ENCODE peak calls at places on chromosomes 2 and 18, in seven cellular contexts. A is mesenchymal stem cell, F is mesendoderm, C is IMR-90, D is H9, P is H1, M is trophoblast cell. J is an unnamed sample.
A peak's percentile ranks its signal among the peaks of the same experiment; 100 is the strongest.

GRCh38 chr2:26292646-26293045 is 47.9 kb downstream of the HADHB start:
- DNase-seq in C (peak; percentile 62), P (no peak), D (no peak), F (no peak), A (peak; percentile 37), M (peak; percentile 95), J (no peak)

GRCh38 chr2:204901591-204901990 is 356.3 kb downstream of the PARD3B start:
- DNase-seq in C (no peak), A (no peak), D (no peak), F (no peak), P (no peak), M (no peak), J (no peak)

GRCh38 chr2:208129804-208130712 is at the start of gene CRYGC:
- DNase-seq in A (no peak), P (no peak), C (no peak), F (no peak), D (no peak), M (peak; percentile 89), J (no peak)

GRCh38 chr2:132429351-132429750 is 12.7 kb downstream of the GPR39 start:
- DNase-seq in P (no peak), F (no peak), A (no peak), C (no peak), M (no peak), D (no peak), J (no peak)

GRCh38 chr18:59629894-59630293 is 67.3 kb downstream of the CCBE1 start:
- DNase-seq in C (no peak), F (no peak), M (no peak), D (no peak), A (peak; percentile 29), P (peak; percentile 14), J (no peak)

GRCh38 chr2:46936566-46936965 is 21.0 kb upstream of the MCFD2 start:
- DNase-seq in A (no peak), D (no peak), M (no peak), F (no peak), P (no peak), C (peak; percentile 62), J (no peak)

GRCh38 chr2:120221616-120222015 is 1.6 kb downstream of the TMEM185B start:
- DNase-seq in M (no peak), A (no peak), D (peak; percentile 10), F (no peak), P (no peak), C (no peak), J (no peak)

GRCh38 chr2:219844756-219845155 is 217.3 kb downstream of the SLC4A3 start:
- DNase-seq in C (no peak), D (no peak), P (no peak), A (no peak), F (no peak), M (no peak), J (no peak)

GRCh38 chr2:158828378-158829136 is 33.4 kb downstream of the DAPL1 start:
- DNase-seq in A (no peak), P (no peak), M (peak; percentile 25), F (no peak), C (peak; percentile 11), D (no peak), J (no peak)

GRCh38 chr2:64652231-64653173 is 1.2 kb downstream of the SERTAD2 start:
- DNase-seq in F (no peak), D (no peak), C (peak; percentile 60), A (peak; percentile 85), P (no peak), M (peak; percentile 79), J (no peak)

GRCh38 chr18:8049147-8049546 is 482.0 kb downstream of the PTPRM start:
- DNase-seq in C (peak; percentile 29), P (no peak), F (no peak), D (no peak), A (peak; percentile 36), M (no peak), J (no peak)

GRCh38 chr18:13067124-13067523 is 76.0 kb downstream of the CEP192 start:
- DNase-seq in F (no peak), A (no peak), M (no peak), D (no peak), C (no peak), P (no peak), J (no peak)

GRCh38 chr2:30225131-30225762 is 6.1 kb upstream of the LBH start:
- DNase-seq in A (peak; percentile 78), M (no peak), F (no peak), D (no peak), C (peak; percentile 87), P (no peak), J (no peak)

GRCh38 chr18:13999266-13999665 is 83.9 kb upstream of the MC2R start:
- DNase-seq in M (no peak), C (no peak), A (no peak), P (no peak), D (no peak), F (no peak), J (no peak)

GRCh38 chr2:30305235-30305634 is 73.9 kb downstream of the LBH start:
- DNase-seq in C (peak; percentile 85), M (no peak), P (no peak), A (peak; percentile 37), F (no peak), D (no peak), J (no peak)

GRCh38 chr2:66559672-66560071 is 124.7 kb downstream of the MEIS1 start:
- DNase-seq in F (no peak), A (no peak), P (no peak), M (no peak), D (no peak), C (no peak), J (no peak)

GRCh38 chr2:96872591-96873349 is 2.9 kb upstream of the SEMA4C start:
- DNase-seq in C (peak; percentile 70), P (no peak), A (no peak), F (peak; percentile 87), D (no peak), M (peak; percentile 86), J (no peak)

GRCh38 chr2:60621688-60622429 is 68.4 kb upstream of the BCL11A start:
- DNase-seq in A (no peak), F (no peak), P (no peak), M (no peak), D (no peak), C (no peak), J (no peak)

GRCh38 chr18:47968721-47969120 is 38.3 kb upstream of the SMAD2 start:
- DNase-seq in F (peak; percentile 33), P (no peak), D (no peak), C (no peak), A (no peak), M (peak; percentile 37), J (no peak)

GRCh38 chr2:3377279-3377611 is 373 bp downstream of the EIPR1 start:
- DNase-seq in A (peak; percentile 60), C (peak; percentile 41), F (peak; percentile 59), D (no peak), M (peak; percentile 21), P (no peak), J (no peak)

GRCh38 chr2:100909571-100909970 is 89.6 kb downstream of the NPAS2 start:
- DNase-seq in F (no peak), M (no peak), D (no peak), P (no peak), A (no peak), C (no peak), J (no peak)

GRCh38 chr18:43934322-43935050 is 657.2 kb upstream of the SYT4 start:
- DNase-seq in P (no peak), A (peak; percentile 33), M (no peak), C (no peak), F (no peak), D (no peak), J (no peak)
- H2AK5ac ChIP-seq in P (no peak overlapping the region), A (no peak overlapping the region), M (no peak overlapping the region), C (no peak overlapping the region), F (no peak overlapping the region), D (no peak overlapping the region), J (no peak overlapping the region)

DNA sequence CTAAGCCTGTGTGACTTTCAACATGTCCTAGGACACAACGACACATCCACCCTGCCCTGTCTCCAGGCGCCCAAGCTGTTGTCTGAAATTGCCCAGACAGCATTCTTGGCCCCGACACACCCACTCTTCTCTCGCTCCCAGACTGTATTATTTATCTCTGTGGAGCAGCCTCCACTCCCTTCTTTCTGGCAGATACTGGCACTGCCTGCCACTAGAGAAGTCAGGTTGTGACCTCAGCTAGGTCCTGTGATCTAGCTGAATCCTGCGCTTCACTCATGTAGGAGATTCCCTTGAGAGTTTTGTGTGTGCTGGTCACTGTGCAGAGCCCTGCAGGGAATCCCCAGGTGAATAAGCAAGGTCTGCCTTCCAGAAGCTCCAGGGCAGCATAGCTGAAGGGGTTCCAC is 77.1 kb upstream of the TNP1 start:
- DNase-seq in C (no peak), D (no peak), M (no peak), F (no peak), A (peak; percentile 27), P (no peak), J (no peak)
- H2AK5ac ChIP-seq in C (no peak overlapping the region), D (no peak overlapping the region), M (no peak overlapping the region), F (no peak overlapping the region), A (no peak overlapping the region), P (peak overlapping the region; percentile 39), J (no peak overlapping the region)

DNA sequence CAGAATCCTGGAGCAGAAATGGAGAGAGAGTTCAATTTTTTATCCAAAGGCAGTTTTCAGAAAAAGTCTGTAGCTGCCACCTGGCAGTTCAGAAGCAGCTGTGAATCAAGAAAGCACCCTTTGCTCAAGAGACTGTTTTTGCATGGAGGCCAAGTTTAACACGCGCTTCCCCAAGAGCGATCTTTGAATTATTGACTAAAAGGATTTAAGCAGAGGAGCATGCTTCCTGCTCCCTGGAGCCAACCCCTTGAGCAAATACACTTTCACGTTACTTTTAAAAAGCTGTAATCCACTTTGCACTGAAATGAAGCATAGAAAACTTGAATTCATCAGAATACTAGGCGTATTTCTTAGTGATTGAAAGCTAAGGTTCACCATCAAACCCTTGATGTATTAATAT is 252.4 kb downstream of the RNF144A start:
- DNase-seq in F (no peak), P (no peak), A (no peak), C (no peak), D (no peak), M (no peak), J (no peak)
- H2AK5ac ChIP-seq in F (no peak overlapping the region), P (no peak overlapping the region), A (no peak overlapping the region), C (no peak overlapping the region), D (no peak overlapping the region), M (no peak overlapping the region), J (no peak overlapping the region)

GRCh38 chr2:71940695-71941094 is 207.0 kb downstream of the CYP26B1 start:
- DNase-seq in P (peak; percentile 26), F (no peak), C (no peak), D (no peak), M (no peak), A (no peak), J (no peak)

GRCh38 chr2:71945133-71945959 is 202.3 kb downstream of the CYP26B1 start:
- DNase-seq in F (no peak), C (no peak), D (peak; percentile 12), A (no peak), P (no peak), M (no peak), J (no peak)

GRCh38 chr2:71941731-71942575 is 205.7 kb downstream of the CYP26B1 start:
- DNase-seq in C (no peak), P (peak; percentile 28), A (no peak), F (no peak), M (no peak), D (peak; percentile 8), J (no peak)

GRCh38 chr2:71943238-71944182 is 204.2 kb downstream of the CYP26B1 start:
- DNase-seq in M (no peak), D (peak; percentile 13), F (no peak), A (no peak), C (no peak), P (peak; percentile 43), J (no peak)

DNA sequence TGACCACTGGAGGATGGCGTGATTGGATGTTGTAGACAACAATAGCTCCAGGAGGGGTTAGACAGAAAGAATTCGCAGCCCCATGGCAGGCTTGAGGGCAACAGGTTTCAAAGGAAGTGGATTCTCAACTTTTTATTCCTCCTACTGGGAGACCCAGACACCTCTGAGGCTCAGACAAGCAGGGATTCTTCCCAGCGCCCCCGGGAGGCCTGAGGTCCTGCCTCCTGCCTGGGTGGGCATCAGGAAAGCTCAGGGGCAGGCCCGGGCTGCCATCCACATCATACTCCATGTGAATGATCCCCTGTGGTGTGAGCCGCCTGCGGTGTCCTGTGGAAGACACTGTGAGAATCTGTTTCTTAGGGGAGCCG is 203.5 kb downstream of the CYP26B1 start:
- DNase-seq in A (no peak), F (peak; percentile 42), M (no peak), P (no peak), C (no peak), D (peak; percentile 21), J (no peak)
- H2AK5ac ChIP-seq in A (no peak overlapping the region), F (no peak overlapping the region), M (no peak overlapping the region), P (no peak overlapping the region), C (no peak overlapping the region), D (no peak overlapping the region), J (no peak overlapping the region)